ENCODE peak calls at places on chromosomes 12 and 14, in four cellular contexts. E is H9, V is HepG2, J is Karpas-422. Q is an unnamed sample.

GRCh38 chr12:92553389-92553788 is 149.4 kb upstream of the PLEKHG7 start:
- DNase-seq in J (no peak), E (no peak), V (no peak), Q (no peak)

GRCh38 chr14:105492051-105492965 is 1.3 kb downstream of the TEDC1 start:
- DNase-seq in V (no peak), J (no peak), E (peak), Q (no peak)

GRCh38 chr12:89752331-89752730 is 43.7 kb upstream of the ATP2B1 start:
- DNase-seq in V (no peak), E (no peak), J (no peak), Q (no peak)

GRCh38 chr14:103151270-103151933 is 28.1 kb downstream of the TNFAIP2 start:
- DNase-seq in V (no peak), J (no peak), E (no peak), Q (no peak)

GRCh38 chr14:53042480-53042879 is 91.6 kb upstream of the FERMT2 start:
- DNase-seq in V (no peak), J (no peak), E (no peak), Q (no peak)

GRCh38 chr14:99245541-99246511 is 26.2 kb downstream of the BCL11B start:
- DNase-seq in E (peak), J (no peak), V (no peak), Q (no peak)

GRCh38 chr14:73477618-73478266 is 13.0 kb upstream of the RIOX1 start:
- DNase-seq in E (no peak), V (no peak), J (no peak), Q (no peak)

GRCh38 chr12:66000958-66001357 is 129.6 kb downstream of the LLPH start:
- DNase-seq in J (no peak), V (no peak), E (no peak), Q (no peak)

GRCh38 chr12:71551529-71551928 is 111.9 kb downstream of the LGR5 start:
- DNase-seq in J (no peak), V (no peak), E (no peak), Q (peak)

GRCh38 chr12:107783406-107784376 is 9.2 kb downstream of the ASCL4 start:
- DNase-seq in E (no peak), J (no peak), V (no peak), Q (no peak)

GRCh38 chr12:107791465-107792089 is 17.1 kb downstream of the ASCL4 start:
- DNase-seq in V (no peak), E (no peak), J (no peak), Q (no peak)

GRCh38 chr12:107788690-107789458 is 14.4 kb downstream of the ASCL4 start:
- DNase-seq in V (peak), J (no peak), E (no peak), Q (no peak)

GRCh38 chr12:107788281-107788680 is 13.8 kb downstream of the ASCL4 start:
- DNase-seq in J (no peak), E (no peak), V (no peak), Q (no peak)
- H2AFZ ChIP-seq in J (no peak), E (no peak), V (no peak), Q (no peak)

DNA sequence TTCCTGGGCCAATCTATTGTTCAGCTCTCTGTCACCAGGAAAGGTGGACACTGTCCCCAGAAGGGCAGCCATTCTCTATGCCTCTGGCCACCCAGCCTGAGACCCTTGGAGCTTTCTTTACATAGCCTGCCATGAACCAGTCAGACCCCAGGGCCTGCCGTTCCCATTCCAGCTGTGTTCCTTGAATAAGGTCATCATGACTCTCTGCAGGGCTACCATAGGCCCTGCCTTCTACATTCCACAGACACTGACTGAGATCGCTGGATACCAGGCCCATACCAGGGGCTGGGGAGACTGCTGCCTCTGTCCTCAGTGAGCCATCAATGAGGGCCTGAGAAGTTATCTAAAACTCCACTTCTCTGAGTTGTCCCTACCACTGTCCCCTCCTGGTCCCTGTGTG is 75.5 kb downstream of the SYNE3 start:
- DNase-seq in E (no peak), J (no peak), V (no peak), Q (no peak)
- H2AFZ ChIP-seq in E (no peak), J (no peak), V (no peak), Q (no peak)

GRCh38 chr12:93804392-93805179 is 127.4 kb downstream of the CRADD start:
- DNase-seq in V (no peak), E (no peak), J (no peak), Q (no peak)
- H2AFZ ChIP-seq in V (no peak), E (no peak), J (peak), Q (no peak)

DNA sequence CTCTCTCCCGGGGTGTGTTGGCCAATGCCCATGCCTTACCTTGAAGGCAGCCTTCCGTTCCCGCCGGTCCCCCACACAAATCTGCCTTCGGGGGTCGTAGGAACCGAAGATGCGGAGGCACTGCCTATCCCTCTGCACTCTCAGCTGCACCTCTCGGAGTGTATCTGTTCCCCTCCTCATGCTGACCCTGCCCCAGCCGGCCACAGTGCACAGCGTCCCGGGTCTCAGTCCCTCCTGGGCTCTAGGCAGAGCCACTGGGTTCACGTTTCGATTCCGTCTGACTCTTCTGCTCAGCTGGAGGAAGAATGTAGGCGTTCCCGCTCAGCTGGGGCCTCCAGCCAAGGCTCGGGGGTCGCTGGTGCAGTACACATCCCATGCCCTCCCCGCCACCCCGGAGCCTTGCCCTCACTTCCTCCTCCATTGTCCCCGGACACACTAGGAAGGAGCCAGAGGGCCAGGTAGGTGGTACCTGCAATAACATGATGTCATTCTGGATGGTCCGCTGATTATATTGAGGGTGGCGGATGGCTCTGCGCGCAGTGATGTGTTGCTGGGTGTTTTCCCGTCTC is 1.8 kb downstream of the CTSG start:
- DNase-seq in V (no peak), E (no peak), J (no peak), Q (no peak)
- H2AFZ ChIP-seq in V (no peak), E (no peak), J (no peak), Q (no peak)

GRCh38 chr14:91258021-91258618 is 13.6 kb upstream of the GPR68 start:
- DNase-seq in E (no peak), V (no peak), J (no peak), Q (no peak)

GRCh38 chr14:91256661-91257060 is 12.2 kb upstream of the GPR68 start:
- DNase-seq in J (no peak), V (no peak), E (no peak), Q (no peak)

GRCh38 chr14:91258876-91259275 is 14.4 kb upstream of the GPR68 start:
- DNase-seq in V (no peak), J (no peak), E (no peak), Q (no peak)

GRCh38 chr14:91255820-91256219 is 11.3 kb upstream of the GPR68 start:
- DNase-seq in J (no peak), V (no peak), E (no peak), Q (no peak)

GRCh38 chr14:91257328-91258020 is 13.0 kb upstream of the GPR68 start:
- DNase-seq in J (no peak), E (no peak), V (no peak), Q (no peak)
- H2AFZ ChIP-seq in J (no peak), E (no peak), V (no peak), Q (no peak)

GRCh38 chr14:61434315-61434714 is 112.9 kb downstream of the PRKCH start:
- DNase-seq in E (no peak), J (no peak), V (no peak), Q (no peak)
- H2AFZ ChIP-seq in E (no peak), J (no peak), V (no peak), Q (no peak)

GRCh38 chr12:130128764-130129735 is 33.2 kb upstream of the FZD10 start:
- DNase-seq in J (no peak), E (no peak), V (no peak), Q (no peak)

GRCh38 chr12:130126023-130126432 is 36.2 kb upstream of the FZD10 start:
- DNase-seq in V (no peak), J (no peak), E (peak), Q (no peak)

GRCh38 chr12:130131025-130131424 is 31.2 kb upstream of the FZD10 start:
- DNase-seq in E (no peak), V (no peak), J (no peak), Q (no peak)

GRCh38 chr12:130127527-130127908 is 34.7 kb upstream of the FZD10 start:
- DNase-seq in E (no peak), V (no peak), J (no peak), Q (no peak)

DNA sequence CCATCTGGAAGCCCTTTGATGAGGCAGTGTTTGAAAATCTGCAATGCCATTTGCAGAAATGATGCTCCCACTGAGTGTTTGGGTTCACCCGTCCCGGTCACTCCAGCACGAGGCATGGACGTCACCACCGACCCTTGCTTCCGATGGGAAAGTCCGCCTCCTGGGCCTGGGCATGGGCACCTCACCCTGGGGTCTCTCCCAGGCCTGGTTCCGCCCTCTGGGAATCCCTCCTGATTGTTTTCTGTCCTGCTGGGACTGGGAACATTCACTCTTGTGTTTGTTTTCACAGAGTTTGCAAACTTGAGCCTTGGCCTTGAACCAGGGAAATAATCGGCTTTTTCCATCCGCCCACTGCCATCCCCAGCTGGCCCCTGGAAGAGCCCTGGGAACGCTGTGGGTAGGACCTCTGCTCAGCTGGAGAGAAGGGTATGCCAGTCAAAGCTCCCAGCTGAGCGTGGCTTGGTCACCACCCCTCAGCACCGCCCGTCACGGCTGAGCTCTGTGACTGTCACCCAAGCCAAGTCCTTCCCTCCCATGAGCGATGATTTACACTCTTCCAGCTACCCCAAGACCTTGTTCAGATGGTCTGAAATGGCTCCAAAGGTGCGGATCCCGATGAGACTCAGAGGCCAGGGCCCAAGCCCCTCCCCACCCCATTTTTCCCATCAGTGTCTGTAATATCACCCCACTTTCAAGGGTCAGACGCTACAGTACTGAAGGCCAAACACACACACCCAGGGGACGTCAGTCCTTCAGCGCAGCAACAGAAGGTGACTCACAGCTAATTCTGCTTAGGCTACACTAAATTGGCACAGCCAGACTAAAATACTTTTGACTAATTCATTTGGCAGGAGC is 34.1 kb upstream of the FZD10 start:
- DNase-seq in V (no peak), E (no peak), J (no peak), Q (no peak)
- H2AFZ ChIP-seq in V (no peak), E (no peak), J (no peak), Q (no peak)

DNA sequence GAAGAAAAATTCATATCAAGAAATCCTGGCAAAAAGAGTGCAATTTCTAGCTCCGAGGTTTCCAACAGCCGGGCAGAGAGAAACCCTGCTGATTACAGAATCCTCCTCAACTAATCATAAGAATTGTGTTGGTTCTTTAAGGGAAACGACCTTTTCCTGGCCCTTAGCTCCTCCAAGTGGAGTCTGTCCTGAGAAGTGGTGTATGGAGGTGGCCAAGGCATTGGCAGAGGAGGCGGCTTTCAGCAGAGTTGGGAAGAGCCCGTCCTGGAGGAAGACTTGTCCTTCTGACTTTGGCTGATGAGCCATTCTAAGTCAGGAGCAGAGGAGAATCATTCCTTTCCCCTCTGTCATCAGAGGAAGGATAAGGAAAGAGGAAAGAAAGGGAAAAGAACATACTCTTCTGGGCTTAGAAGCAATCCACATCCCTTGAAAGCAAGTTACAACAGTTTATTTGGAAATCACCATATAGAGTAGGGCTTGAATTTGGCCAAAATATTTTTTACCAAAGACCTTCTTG is 46.5 kb upstream of the PTCSC3 start:
- DNase-seq in E (no peak), J (no peak), V (no peak), Q (no peak)
- H2AFZ ChIP-seq in E (peak), J (no peak), V (no peak), Q (no peak)

Q was measured in HCT116.